ENCODE peak calls at places on chromosomes 2 and 18, in six cellular contexts. N, J, I, G, M and F are unnamed samples.

GRCh38 chr2:216925632-216926366 is 65.9 kb upstream of the TNP1 start:
- DNase-seq in N (no peak), J (no peak), I (no peak), G (no peak), M (no peak), F (no peak)

GRCh38 chr2:119333360-119333759 is 33.3 kb downstream of the C2orf76 start:
- DNase-seq in N (no peak), J (no peak), I (no peak), G (no peak), M (no peak), F (no peak)

GRCh38 chr2:42047488-42048317 is at the start of gene PKDCC:
- DNase-seq in N (no peak), J (peak; percentile 96), I (peak; percentile 58), G (peak; percentile 32), M (peak; percentile 41), F (peak; percentile 88)

GRCh38 chr2:24616606-24617005 is 125.6 kb downstream of the NCOA1 start:
- DNase-seq in N (no peak), J (no peak), I (no peak), G (no peak), M (no peak), F (no peak)

GRCh38 chr2:46486441-46486840 is 7.1 kb downstream of the TMEM247 start:
- DNase-seq in N (no peak), J (no peak), I (no peak), G (no peak), M (no peak), F (no peak)

GRCh38 chr2:40740419-40740818 is 288.5 kb upstream of the SLC8A1 start:
- DNase-seq in N (no peak), J (no peak), I (no peak), G (no peak), M (no peak), F (no peak)

GRCh38 chr2:130873700-130874346 is 37.1 kb downstream of the ARHGEF4 start:
- DNase-seq in N (peak; percentile 48), J (peak; percentile 78), I (peak; percentile 34), G (peak; percentile 24), M (peak; percentile 72), F (peak; percentile 71)

GRCh38 chr18:29285471-29285870 is 1108.5 kb upstream of the CDH2 start:
- DNase-seq in N (no peak), J (no peak), I (no peak), G (no peak), M (no peak), F (no peak)

GRCh38 chr2:12262681-12263436 is 453.9 kb upstream of the TRIB2 start:
- DNase-seq in N (no peak), J (no peak), I (no peak), G (no peak), M (no peak), F (no peak)

GRCh38 chr2:173571021-173571821 is 216.5 kb downstream of the CDCA7 start:
- DNase-seq in N (no peak), J (peak; percentile 31), I (no peak), G (peak; percentile 29), M (no peak), F (no peak)